ENCODE peak calls at places on chromosomes 5 and 9, in four cellular contexts. One of them, this sample, is unnamed.

GRCh38 chr5:40165789-40166728 is 513.7 kb upstream of the PTGER4 start:
- DNase-seq in IMR-90: peak; percentile 19
- DNase-seq in K562: no peak
- DNase-seq in GM12878: no peak
- DNase-seq in this sample: peak; percentile 15

GRCh38 chr5:11247224-11247623 is 486.2 kb upstream of the DAP start:
- DNase-seq in IMR-90: no peak
- DNase-seq in K562: no peak
- DNase-seq in GM12878: no peak
- DNase-seq in this sample: no peak

GRCh38 chr5:52948418-52949076 is 40.6 kb upstream of the ITGA2 start:
- DNase-seq in IMR-90: peak; percentile 89
- DNase-seq in K562: peak; percentile 22
- DNase-seq in GM12878: peak; percentile 42
- DNase-seq in this sample: peak; percentile 81

GRCh38 chr5:1952456-1953099 is 69.9 kb upstream of the IRX4 start:
- DNase-seq in IMR-90: no peak
- DNase-seq in K562: no peak
- DNase-seq in GM12878: no peak
- DNase-seq in this sample: no peak

GRCh38 chr9:35478871-35479270 is 11.0 kb upstream of the RUSC2 start:
- DNase-seq in IMR-90: no peak
- DNase-seq in K562: no peak
- DNase-seq in GM12878: no peak
- DNase-seq in this sample: no peak

GRCh38 chr9:121607434-121608248 is 43.8 kb upstream of the DAB2IP start:
- DNase-seq in IMR-90: peak; percentile 60
- DNase-seq in K562: no peak
- DNase-seq in GM12878: no peak
- DNase-seq in this sample: peak; percentile 64

GRCh38 chr5:113760486-113760885 is 247.0 kb downstream of the YTHDC2 start:
- DNase-seq in IMR-90: no peak
- DNase-seq in K562: no peak
- DNase-seq in GM12878: no peak
- DNase-seq in this sample: no peak

GRCh38 chr5:37477426-37477825 is 98.3 kb downstream of the WDR70 start:
- DNase-seq in IMR-90: no peak
- DNase-seq in K562: no peak
- DNase-seq in GM12878: no peak
- DNase-seq in this sample: no peak

GRCh38 chr9:73121375-73121935 is 30.2 kb upstream of the ANXA1 start:
- DNase-seq in IMR-90: no peak
- DNase-seq in K562: no peak
- DNase-seq in GM12878: no peak
- DNase-seq in this sample: no peak

GRCh38 chr5:108212775-108213346 is 169.0 kb downstream of the FBXL17 start:
- DNase-seq in IMR-90: peak; percentile 70
- DNase-seq in K562: no peak
- DNase-seq in GM12878: no peak
- DNase-seq in this sample: no peak

GRCh38 chr9:68619636-68620035 is 79.0 kb upstream of the TMEM252 start:
- DNase-seq in IMR-90: no peak
- DNase-seq in K562: no peak
- DNase-seq in GM12878: no peak
- DNase-seq in this sample: no peak

GRCh38 chr5:68612972-68613371 is 397.4 kb downstream of the PIK3R1 start:
- DNase-seq in IMR-90: no peak
- DNase-seq in K562: no peak
- DNase-seq in GM12878: no peak
- DNase-seq in this sample: no peak

GRCh38 chr5:66875325-66875724 is 279.1 kb downstream of the MAST4 start:
- DNase-seq in IMR-90: no peak
- DNase-seq in K562: no peak
- DNase-seq in GM12878: no peak
- DNase-seq in this sample: no peak

GRCh38 chr9:30622551-30622950 is 1761.9 kb upstream of the ACO1 start:
- DNase-seq in IMR-90: no peak
- DNase-seq in K562: no peak
- DNase-seq in GM12878: no peak
- DNase-seq in this sample: no peak

GRCh38 chr9:34457266-34458012 is 931 bp downstream of the FAM219A start:
- DNase-seq in IMR-90: peak; percentile 77
- DNase-seq in K562: peak; percentile 24
- DNase-seq in GM12878: no peak
- DNase-seq in this sample: peak; percentile 69

GRCh38 chr9:115444941-115445340 is 327.0 kb upstream of the TNC start:
- DNase-seq in IMR-90: no peak
- DNase-seq in K562: no peak
- DNase-seq in GM12878: no peak
- DNase-seq in this sample: no peak

GRCh38 chr5:126614189-126614588 is 13.4 kb downstream of the PHAX start:
- DNase-seq in IMR-90: no peak
- DNase-seq in K562: no peak
- DNase-seq in GM12878: no peak
- DNase-seq in this sample: no peak

GRCh38 chr5:148995791-148996190 is 67.1 kb downstream of the SH3TC2 start:
- DNase-seq in IMR-90: no peak
- DNase-seq in K562: no peak
- DNase-seq in GM12878: no peak
- DNase-seq in this sample: no peak

GRCh38 chr9:136821333-136822031 is 13.7 kb downstream of the RABL6 start:
- DNase-seq in IMR-90: no peak
- DNase-seq in K562: peak; percentile 56
- DNase-seq in GM12878: no peak
- DNase-seq in this sample: no peak

GRCh38 chr9:16710888-16711287 is 159.6 kb downstream of the BNC2 start:
- DNase-seq in IMR-90: no peak
- DNase-seq in K562: no peak
- DNase-seq in GM12878: no peak
- DNase-seq in this sample: no peak

GRCh38 chr9:112180387-112180881 is 5.3 kb upstream of the SUSD1 start:
- DNase-seq in IMR-90: no peak
- DNase-seq in K562: peak; percentile 72
- DNase-seq in GM12878: no peak
- DNase-seq in this sample: peak; percentile 55

GRCh38 chr5:66860199-66860975 is 264.2 kb downstream of the MAST4 start:
- DNase-seq in IMR-90: no peak
- DNase-seq in K562: no peak
- DNase-seq in GM12878: no peak
- DNase-seq in this sample: no peak

GRCh38 chr5:111126896-111127295 is 34.7 kb downstream of the WDR36 start:
- DNase-seq in IMR-90: no peak
- DNase-seq in K562: no peak
- DNase-seq in GM12878: no peak
- DNase-seq in this sample: no peak

GRCh38 chr5:143218563-143219170 is 184.8 kb downstream of the NR3C1 start:
- DNase-seq in IMR-90: no peak
- DNase-seq in K562: no peak
- DNase-seq in GM12878: no peak
- DNase-seq in this sample: no peak

GRCh38 chr5:140371356-140372151 is 11.6 kb downstream of the SLC4A9 start:
- DNase-seq in IMR-90: no peak
- DNase-seq in K562: no peak
- DNase-seq in GM12878: no peak
- DNase-seq in this sample: no peak

GRCh38 chr9:98795970-98796363 is 388 bp downstream of the ANKS6 start:
- DNase-seq in IMR-90: no peak
- DNase-seq in K562: no peak
- DNase-seq in GM12878: no peak
- DNase-seq in this sample: no peak

GRCh38 chr5:137606401-137606800 is 107.3 kb upstream of the SPOCK1 start:
- DNase-seq in IMR-90: no peak
- DNase-seq in K562: no peak
- DNase-seq in GM12878: no peak
- DNase-seq in this sample: no peak

GRCh38 chr9:19161257-19162025 is 34.1 kb upstream of the PLIN2 start:
- DNase-seq in IMR-90: peak; percentile 99
- DNase-seq in K562: peak; percentile 25
- DNase-seq in GM12878: peak; percentile 74
- DNase-seq in this sample: peak; percentile 93

GRCh38 chr5:177309351-177310191 is 2.1 kb downstream of the MXD3 start:
- DNase-seq in IMR-90: peak; percentile 65
- DNase-seq in K562: peak; percentile 57
- DNase-seq in GM12878: no peak
- DNase-seq in this sample: peak; percentile 91

GRCh38 chr5:113128082-113128481 is 151.5 kb downstream of the DCP2 start:
- DNase-seq in IMR-90: no peak
- DNase-seq in K562: no peak
- DNase-seq in GM12878: no peak
- DNase-seq in this sample: no peak

GRCh38 chr9:90061187-90061586 is 456.4 kb downstream of the GADD45G start:
- DNase-seq in IMR-90: no peak
- DNase-seq in K562: no peak
- DNase-seq in GM12878: no peak
- DNase-seq in this sample: no peak

GRCh38 chr9:127509261-127509954 is 58.1 kb downstream of the LRSAM1 start:
- DNase-seq in IMR-90: no peak
- DNase-seq in K562: peak; percentile 50
- DNase-seq in GM12878: no peak
- DNase-seq in this sample: no peak

GRCh38 chr5:136910625-136911024 is 545.3 kb upstream of the TRPC7 start:
- DNase-seq in IMR-90: no peak
- DNase-seq in K562: no peak
- DNase-seq in GM12878: no peak
- DNase-seq in this sample: no peak

GRCh38 chr5:177512736-177513380 is 3.2 kb upstream of the DOK3 start:
- DNase-seq in IMR-90: no peak
- DNase-seq in K562: no peak
- DNase-seq in GM12878: no peak
- DNase-seq in this sample: no peak

GRCh38 chr9:18864516-18864915 is 168.5 kb downstream of the SAXO1 start:
- DNase-seq in IMR-90: no peak
- DNase-seq in K562: no peak
- DNase-seq in GM12878: no peak
- DNase-seq in this sample: no peak

GRCh38 chr9:2857564-2858198 is 13.8 kb upstream of the PUM3 start:
- DNase-seq in IMR-90: peak; percentile 66
- DNase-seq in K562: peak; percentile 37
- DNase-seq in GM12878: peak; percentile 37
- DNase-seq in this sample: peak; percentile 71

GRCh38 chr5:5826911-5827310 is 404.4 kb downstream of the ICE1 start:
- DNase-seq in IMR-90: no peak
- DNase-seq in K562: no peak
- DNase-seq in GM12878: no peak
- DNase-seq in this sample: no peak

GRCh38 chr9:25964239-25964638 is 286.0 kb upstream of the TUSC1 start:
- DNase-seq in IMR-90: peak; percentile 82
- DNase-seq in K562: no peak
- DNase-seq in GM12878: no peak
- DNase-seq in this sample: peak; percentile 82

GRCh38 chr9:25960235-25960634 is 282.0 kb upstream of the TUSC1 start:
- DNase-seq in IMR-90: no peak
- DNase-seq in K562: no peak
- DNase-seq in GM12878: no peak
- DNase-seq in this sample: no peak
- H3K4me3 ChIP-seq in IMR-90: no peak overlapping the region
- H3K4me3 ChIP-seq in K562: no peak overlapping the region
- H3K4me3 ChIP-seq in GM12878: no peak overlapping the region
- H3K4me3 ChIP-seq in this sample: no peak overlapping the region

GRCh38 chr9:92097997-92098482 is 17.2 kb downstream of the SPTLC1 start:
- DNase-seq in IMR-90: peak; percentile 30
- DNase-seq in K562: no peak
- DNase-seq in GM12878: peak; percentile 70
- DNase-seq in this sample: no peak
- TF ChIP-seq ELK1 in IMR-90: no peak
- TF ChIP-seq ELK1 in K562: no peak
- TF ChIP-seq ELK1 in GM12878: no peak
- TF ChIP-seq ELK1 in this sample: no peak

GRCh38 chr9:92514635-92515034 is 21.2 kb downstream of the ECM2 start:
- DNase-seq in IMR-90: no peak
- DNase-seq in K562: no peak
- DNase-seq in GM12878: no peak
- DNase-seq in this sample: no peak
- H3K4me1 ChIP-seq in IMR-90: peaks cover 9% of the 10 kb centered on the region
- H3K4me1 ChIP-seq in K562: no peaks in the 10 kb centered on the region
- H3K4me1 ChIP-seq in GM12878: peaks cover 3% of the 10 kb centered on the region
- H3K4me1 ChIP-seq in this sample: no peaks in the 10 kb centered on the region

GRCh38 chr5:14156611-14157493 is 13.7 kb downstream of the TRIO start:
- DNase-seq in IMR-90: peak; percentile 99
- DNase-seq in K562: no peak
- DNase-seq in GM12878: peak; percentile 67
- DNase-seq in this sample: peak; percentile 70
- H3K4me3 ChIP-seq in IMR-90: peak overlapping the region; percentile 38
- H3K4me3 ChIP-seq in K562: no peak overlapping the region
- H3K4me3 ChIP-seq in GM12878: peak overlapping the region; percentile 20
- H3K4me3 ChIP-seq in this sample: peak overlapping the region; percentile 30

DNA sequence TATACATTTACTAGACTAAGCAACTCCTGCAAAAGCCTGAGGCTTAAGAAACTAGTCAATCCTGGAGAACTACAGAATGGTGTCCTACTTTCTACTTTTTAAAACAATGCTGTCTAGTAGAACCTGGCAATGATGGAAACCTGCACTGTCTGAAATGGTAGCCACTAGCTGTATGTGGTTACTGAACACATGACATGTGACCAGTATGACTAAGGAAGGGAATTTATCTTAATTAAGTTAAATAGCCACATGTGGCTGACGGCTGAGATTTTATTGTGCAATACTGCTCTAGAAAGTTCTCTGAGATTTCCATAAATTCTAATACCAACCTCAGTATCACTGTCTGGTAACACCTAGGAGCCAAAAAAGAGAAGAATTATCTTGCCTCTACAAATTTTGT is 44.9 kb upstream of the RAPGEF6 start:
- DNase-seq in IMR-90: peak; percentile 75
- DNase-seq in K562: no peak
- DNase-seq in GM12878: no peak
- DNase-seq in this sample: no peak
- TF ChIP-seq ELK1 in IMR-90: no peak
- TF ChIP-seq ELK1 in K562: no peak
- TF ChIP-seq ELK1 in GM12878: no peak
- TF ChIP-seq ELK1 in this sample: no peak

DNA sequence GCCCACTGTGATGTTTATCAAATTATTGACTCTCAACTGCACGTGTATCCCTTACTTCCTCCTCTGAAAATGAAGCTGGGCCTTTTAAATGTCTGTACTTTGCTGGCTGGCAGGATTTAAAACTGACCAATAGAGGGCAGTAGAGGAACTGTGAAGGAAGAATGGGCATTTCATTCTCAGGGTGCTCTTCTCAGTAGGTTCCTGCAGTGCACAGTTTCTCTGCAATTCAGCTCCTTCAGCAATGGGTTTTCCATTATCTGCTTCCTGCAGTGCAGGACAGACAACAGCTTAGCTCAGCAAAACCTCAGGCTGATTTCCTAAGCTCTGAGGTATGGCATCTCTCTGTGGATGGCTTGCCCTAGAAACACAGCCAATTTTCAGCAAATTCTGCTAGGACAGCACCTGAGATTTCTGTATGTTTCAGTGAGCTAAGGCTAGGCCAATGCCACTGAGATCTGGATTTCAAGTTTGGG is 298.4 kb upstream of the PRDM9 start:
- DNase-seq in IMR-90: peak; percentile 23
- DNase-seq in K562: peak; percentile 29
- DNase-seq in GM12878: peak; percentile 9
- DNase-seq in this sample: peak; percentile 68
- H3K4me1 ChIP-seq in IMR-90: no peaks in the 10 kb centered on the region
- H3K4me1 ChIP-seq in K562: no peaks in the 10 kb centered on the region
- H3K4me1 ChIP-seq in GM12878: no peaks in the 10 kb centered on the region
- H3K4me1 ChIP-seq in this sample: no peaks in the 10 kb centered on the region

GRCh38 chr9:124282442-124283231 is 24.9 kb downstream of the NEK6 start:
- DNase-seq in IMR-90: peak; percentile 79
- DNase-seq in K562: peak; percentile 73
- DNase-seq in GM12878: no peak
- DNase-seq in this sample: no peak
- H3K4me3 ChIP-seq in IMR-90: no peak overlapping the region
- H3K4me3 ChIP-seq in K562: no peak overlapping the region
- H3K4me3 ChIP-seq in GM12878: no peak overlapping the region
- H3K4me3 ChIP-seq in this sample: no peak overlapping the region